ENCODE peak calls at places on chromosomes 2 and 18, in seven cellular contexts. U is HCT116, R is GM12878, D is H1, J is K562, M is HepG2, N is SK-N-SH. O is an unnamed sample.

GRCh38 chr2:138275881-138276280 is 225.7 kb upstream of the SPOPL start:
- DNase-seq in U (no peak), R (no peak), D (no peak), J (no peak), M (peak; percentile 88), N (no peak), O (no peak)

GRCh38 chr2:238449909-238450417 is 23.2 kb downstream of the ASB1 start:
- DNase-seq in U (no peak), R (no peak), D (no peak), J (no peak), M (peak; percentile 98), N (no peak), O (no peak)

GRCh38 chr18:49238433-49239042 is 221.9 kb downstream of the DYM start:
- DNase-seq in U (peak; percentile 13), R (no peak), D (no peak), J (peak; percentile 9), M (peak; percentile 38), N (peak; percentile 44), O (no peak)

GRCh38 chr2:224333631-224334030 is 68.3 kb downstream of the FAM124B start:
- DNase-seq in U (no peak), R (no peak), D (no peak), J (no peak), M (no peak), N (no peak), O (no peak)

GRCh38 chr2:67571785-67572718 is 174.9 kb downstream of the ETAA1 start:
- DNase-seq in U (no peak), R (no peak), D (no peak), J (no peak), M (no peak), N (no peak), O (no peak)

GRCh38 chr2:139165599-139165998 is 385.4 kb upstream of the NXPH2 start:
- DNase-seq in U (no peak), R (no peak), D (no peak), J (no peak), M (no peak), N (no peak), O (no peak)

GRCh38 chr2:96532641-96533291 is 3.8 kb upstream of the ARID5A start:
- DNase-seq in U (no peak), R (no peak), D (no peak), J (no peak), M (no peak), N (no peak), O (no peak)

GRCh38 chr18:63199743-63200241 is 119.8 kb downstream of the BCL2 start:
- DNase-seq in U (no peak), R (no peak), D (no peak), J (no peak), M (no peak), N (no peak), O (no peak)

GRCh38 chr2:196234672-196235071 is 63.3 kb upstream of the STK17B start:
- DNase-seq in U (no peak), R (peak; percentile 47), D (no peak), J (peak; percentile 11), M (no peak), N (no peak), O (no peak)

GRCh38 chr2:68340631-68341329 is 21.0 kb upstream of the CNRIP1 start:
- DNase-seq in U (no peak), R (no peak), D (no peak), J (no peak), M (no peak), N (no peak), O (no peak)

GRCh38 chr2:95325590-95326432 is 28.7 kb downstream of the KCNIP3 start:
- DNase-seq in U (no peak), R (no peak), D (no peak), J (no peak), M (no peak), N (no peak), O (no peak)
- TF ChIP-seq SIN3A in U (no peak), R (no peak), D (no peak), J (no peak), M (no peak), N (no peak), O (no peak)

GRCh38 chr2:60570281-60570680 is 16.8 kb upstream of the BCL11A start:
- DNase-seq in U (no peak), R (no peak), D (no peak), J (no peak), M (no peak), N (no peak), O (no peak)

GRCh38 chr2:60567919-60568874 is 14.7 kb upstream of the BCL11A start:
- DNase-seq in U (no peak), R (no peak), D (no peak), J (no peak), M (no peak), N (peak; percentile 54), O (no peak)

GRCh38 chr2:60567092-60567491 is 13.6 kb upstream of the BCL11A start:
- DNase-seq in U (no peak), R (no peak), D (no peak), J (no peak), M (no peak), N (no peak), O (no peak)

GRCh38 chr2:60565472-60565871 is 12.0 kb upstream of the BCL11A start:
- DNase-seq in U (peak; percentile 38), R (no peak), D (no peak), J (no peak), M (peak; percentile 15), N (no peak), O (no peak)

GRCh38 chr2:60569680-60570111 is 16.2 kb upstream of the BCL11A start:
- DNase-seq in U (no peak), R (no peak), D (no peak), J (no peak), M (no peak), N (no peak), O (no peak)
- H3K4me3 ChIP-seq in U (no peak overlapping the region), R (no peak overlapping the region), D (peak overlapping the region; percentile 54), J (no peak overlapping the region), M (no peak overlapping the region), N (peak overlapping the region; percentile 37), O (peak overlapping the region; percentile 43)

GRCh38 chr2:19045151-19045550 is 313.3 kb downstream of the OSR1 start:
- DNase-seq in U (no peak), R (no peak), D (no peak), J (no peak), M (no peak), N (no peak), O (no peak)
- TF ChIP-seq CTCF in U (no peak), R (no peak), D (no peak), J (no peak), M (no peak), N (no peak), O (no peak)

GRCh38 chr2:161273038-161273760 is 35.0 kb upstream of the PSMD14 start:
- DNase-seq in U (peak; percentile 69), R (peak; percentile 23), D (no peak), J (peak; percentile 47), M (peak; percentile 64), N (peak; percentile 45), O (peak; percentile 39)
- TF ChIP-seq SIN3A in U (no peak), R (no peak), D (no peak), J (no peak), M (no peak), N (no peak), O (no peak)

O was measured in Panc1.